ENCODE peak calls at places on chromosomes 1 and 21, in seven cellular contexts. T is tibial artery, V is heart left ventricle, P is heart right ventricle, C is left lung, M is right cardiac atrium, U is thoracic aorta. Q is an unnamed sample. For H3K4me1, the result is how much of the 10 kb centered on the place peaks cover.

GRCh38 chr1:75136921-75137641 is 2.9 kb downstream of the LHX8 start:
- DNase-seq in P (no peak), C (no peak), V (no peak), M (no peak), T (no peak), U (no peak), Q (no peak)

GRCh38 chr1:116538527-116538926 is 32.3 kb downstream of the CD58 start:
- DNase-seq in M (no peak), P (no peak), T (no peak), U (no peak), C (no peak), V (no peak), Q (peak)

GRCh38 chr1:178168535-178168934 is 74.6 kb downstream of the RASAL2 start:
- DNase-seq in M (no peak), U (no peak), P (no peak), C (no peak), T (no peak), V (no peak), Q (peak)

GRCh38 chr1:151009206-151009587 is 948 bp downstream of the PRUNE1 start:
- DNase-seq in T (no peak), P (no peak), C (no peak), V (no peak), M (no peak), U (no peak), Q (peak)

GRCh38 chr1:42150626-42151025 is 2.6 kb upstream of the GUCA2B start:
- DNase-seq in V (no peak), T (no peak), U (no peak), C (no peak), M (no peak), P (no peak), Q (no peak)

GRCh38 chr1:7105258-7105657 is 320.0 kb downstream of the CAMTA1 start:
- DNase-seq in C (no peak), M (no peak), T (no peak), U (no peak), V (no peak), P (no peak), Q (no peak)

GRCh38 chr1:86741947-86742572 is 37.7 kb downstream of the SH3GLB1 start:
- DNase-seq in V (no peak), M (no peak), P (no peak), T (no peak), U (no peak), C (no peak), Q (no peak)

GRCh38 chr1:223341111-223341510 is 22.9 kb downstream of the SUSD4 start:
- DNase-seq in U (no peak), M (peak), V (peak), C (no peak), P (peak), T (no peak), Q (peak)

GRCh38 chr1:237115035-237115434 is 73.1 kb downstream of the RYR2 start:
- DNase-seq in T (no peak), U (no peak), P (no peak), V (no peak), C (no peak), M (no peak), Q (no peak)

GRCh38 chr1:36136535-36136934 is 11.5 kb upstream of the COL8A2 start:
- DNase-seq in C (no peak), P (no peak), V (no peak), T (peak), U (peak), M (peak), Q (peak)

GRCh38 chr1:226405411-226405988 is 2.4 kb downstream of the PARP1 start:
- DNase-seq in U (no peak), C (no peak), P (no peak), T (no peak), M (no peak), V (no peak), Q (no peak)

GRCh38 chr1:54125671-54126070 is 27.1 kb downstream of the CDCP2 start:
- DNase-seq in V (peak), P (peak), M (no peak), C (no peak), T (no peak), U (no peak), Q (no peak)

GRCh38 chr21:44984428-44984791 is 44.6 kb downstream of the SLX9 start:
- DNase-seq in T (peak), V (no peak), P (peak), M (peak), C (peak), U (no peak), Q (no peak)

GRCh38 chr1:220786337-220787068 is at the start of gene MTARC1:
- DNase-seq in M (peak), U (no peak), P (peak), C (peak), V (peak), T (peak), Q (peak)

GRCh38 chr1:55314740-55315139 is 99.6 kb upstream of the USP24 start:
- DNase-seq in U (no peak), T (no peak), C (no peak), V (no peak), M (no peak), P (no peak), Q (no peak)

GRCh38 chr1:240575976-240576666 is 35.8 kb downstream of the GREM2 start:
- DNase-seq in V (no peak), P (no peak), T (no peak), M (no peak), C (no peak), U (no peak), Q (peak)

GRCh38 chr21:45076245-45076661 is 1.9 kb downstream of the ADARB1 start:
- DNase-seq in U (no peak), M (no peak), C (no peak), T (no peak), V (no peak), P (no peak), Q (no peak)

GRCh38 chr1:59705849-59706599 is 108.7 kb upstream of the HOOK1 start:
- DNase-seq in V (no peak), T (no peak), P (no peak), C (no peak), M (no peak), U (no peak), Q (peak)

DNA sequence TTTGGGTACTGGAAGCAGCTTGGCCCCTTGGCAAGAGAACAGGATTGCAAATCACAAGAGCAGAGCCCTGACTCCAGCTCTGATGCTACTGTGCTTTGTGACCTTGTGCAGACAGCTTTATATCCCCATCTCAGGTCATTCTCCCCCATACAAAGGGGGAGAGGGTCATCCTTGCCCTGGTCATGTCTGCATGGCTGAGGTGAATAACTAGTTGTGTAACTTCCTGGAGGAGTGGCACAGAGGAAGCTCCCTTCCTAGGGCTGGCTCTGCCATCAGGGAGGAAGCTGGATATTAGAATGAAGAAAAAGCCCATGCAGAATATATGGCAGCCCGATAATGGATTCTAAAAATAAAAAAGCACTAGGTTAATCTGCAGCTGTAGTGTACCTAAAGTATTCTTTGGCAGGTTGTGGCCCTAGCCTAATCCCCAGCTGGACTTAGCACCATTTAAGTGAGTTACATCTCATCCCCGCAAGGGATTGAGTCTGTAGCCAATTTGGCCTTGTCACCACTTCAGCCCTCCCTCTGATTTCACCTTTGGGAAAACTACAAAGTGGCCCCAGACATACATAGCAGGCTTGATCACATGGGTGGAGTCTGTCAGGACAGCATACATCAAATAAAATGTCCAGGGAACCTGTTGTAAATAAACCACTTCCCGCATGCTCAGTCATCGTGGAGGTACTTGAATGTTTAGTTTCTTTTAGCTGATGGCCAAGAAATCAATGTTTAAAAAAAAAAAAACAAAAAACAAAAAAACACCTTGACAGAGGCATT is 142.7 kb downstream of the DHRS3 start:
- DNase-seq in T (no peak), C (no peak), P (no peak), M (no peak), V (no peak), U (no peak), Q (no peak)
- H3K4me1 ChIP-seq in T (half or more), C (half or more), P (half or more), M (under half), V (under half), U (half or more), Q (under half)

DNA sequence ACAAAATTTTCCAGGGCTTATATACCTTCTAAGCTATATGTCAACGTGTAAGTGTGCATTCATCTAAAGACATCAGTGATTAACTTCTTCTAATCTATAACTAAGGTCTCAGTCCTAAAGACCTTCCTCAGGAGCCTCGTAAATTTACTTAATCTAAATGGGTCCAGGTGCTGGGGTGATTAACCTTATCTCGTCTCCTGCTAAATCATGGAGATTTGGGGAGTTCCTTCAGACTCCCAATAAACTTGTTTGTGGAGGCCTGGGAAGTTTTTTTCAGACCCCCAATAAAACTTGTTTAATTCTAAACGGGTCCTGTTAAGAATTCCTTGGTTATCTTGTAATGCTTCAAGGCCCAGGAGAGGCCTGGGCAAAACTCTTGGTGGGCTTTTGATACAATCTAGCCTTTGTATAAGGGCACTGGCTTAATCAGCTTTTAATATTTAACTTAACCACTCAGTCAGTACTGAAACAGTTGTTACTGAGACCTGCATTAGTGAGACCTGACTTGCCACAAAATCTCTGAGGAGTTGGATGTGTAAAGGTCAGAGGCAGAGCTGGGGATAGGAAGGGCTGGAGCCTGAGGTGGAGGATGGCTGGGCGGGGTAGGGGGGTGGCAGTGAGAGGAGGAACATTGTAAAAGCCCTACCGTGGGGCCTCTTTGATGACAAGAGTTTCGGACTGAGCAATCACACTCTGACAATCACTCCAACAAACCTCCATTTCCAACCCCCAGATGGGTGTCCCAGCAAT is 6.2 kb upstream of the HMGCS2 start:
- DNase-seq in V (no peak), C (no peak), P (no peak), U (no peak), M (no peak), T (no peak), Q (no peak)
- H3K4me1 ChIP-seq in V (under half), C (under half), P (under half), U (under half), M (under half), T (under half), Q (under half)

DNA sequence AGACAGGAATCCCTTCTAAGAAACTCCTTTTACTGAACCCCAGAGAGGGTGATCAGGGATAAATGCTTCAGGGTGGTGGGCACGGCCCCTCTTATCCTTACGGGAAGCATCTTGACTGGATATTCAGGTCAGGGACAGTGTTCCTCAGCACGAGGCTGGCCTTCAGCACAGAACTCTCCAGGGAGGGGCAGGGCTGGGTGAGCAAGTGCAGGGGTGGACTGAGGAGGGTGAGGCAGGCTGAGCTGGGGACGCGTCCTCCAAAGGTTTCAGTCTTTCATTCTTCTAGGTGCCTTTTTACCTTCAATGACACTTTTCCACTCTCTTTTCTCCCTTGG is 52.3 kb downstream of the RASSF5 start:
- DNase-seq in U (no peak), P (no peak), M (no peak), T (no peak), V (no peak), C (no peak), Q (no peak)
- H3K4me1 ChIP-seq in U (under half), P (half or more), M (under half), T (under half), V (under half), C (half or more), Q (under half)

DNA sequence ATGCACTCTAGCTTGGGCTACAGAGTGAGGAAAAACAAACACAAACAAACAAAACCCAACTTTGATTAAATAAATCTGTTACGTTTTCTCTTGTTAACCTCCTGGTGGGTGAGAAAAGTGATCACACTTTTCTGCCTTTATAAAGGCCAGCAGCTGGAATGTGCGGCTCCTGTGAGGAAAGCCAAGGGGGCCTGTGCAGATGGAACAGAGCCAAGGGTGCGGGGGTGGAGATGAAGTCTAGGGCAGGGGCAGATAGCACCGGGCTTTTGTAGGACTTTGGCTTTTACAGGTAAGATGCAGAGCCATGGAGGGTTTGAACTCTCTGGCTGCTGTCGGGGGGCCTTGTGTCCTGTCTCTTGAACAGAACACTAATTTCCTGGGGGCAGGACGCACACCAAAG is 40.7 kb upstream of the GPR37L1 start:
- DNase-seq in M (no peak), U (no peak), C (no peak), P (no peak), T (no peak), V (no peak), Q (no peak)
- H3K4me1 ChIP-seq in M (under half), U (under half), C (under half), P (under half), T (under half), V (under half), Q (under half)

DNA sequence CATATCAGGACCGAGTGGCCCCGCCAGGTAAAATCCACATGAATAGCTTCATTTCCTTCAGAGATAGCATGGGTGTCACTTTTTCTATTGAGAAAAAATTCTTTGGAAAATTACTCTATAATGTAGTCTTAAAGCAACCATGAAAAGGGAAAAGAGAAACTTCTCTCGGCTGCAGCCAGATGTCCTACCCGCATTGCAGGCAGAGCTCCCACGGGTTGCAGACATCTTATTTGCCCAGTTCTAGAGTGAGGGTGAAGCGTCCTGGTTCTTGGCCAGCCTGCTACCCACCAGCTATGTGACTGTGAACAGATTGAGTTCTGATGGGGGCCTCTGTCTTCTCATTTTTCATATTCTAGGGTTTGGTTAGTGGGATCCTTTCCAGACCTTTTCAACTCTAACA is 5.0 kb downstream of the ATP1B1 start:
- DNase-seq in C (no peak), U (no peak), V (no peak), T (no peak), P (no peak), M (no peak), Q (no peak)
- H3K4me1 ChIP-seq in C (half or more), U (under half), V (under half), T (under half), P (under half), M (under half), Q (under half)

GRCh38 chr1:27487927-27488522 is 1.9 kb downstream of the WASF2 start:
- DNase-seq in U (no peak), C (no peak), M (no peak), T (no peak), P (no peak), V (no peak), Q (peak)

GRCh38 chr1:27488523-27489138 is 1.3 kb downstream of the WASF2 start:
- DNase-seq in V (no peak), U (no peak), T (peak), M (no peak), P (no peak), C (no peak), Q (peak)

GRCh38 chr1:27485363-27485762 is 4.6 kb downstream of the WASF2 start:
- DNase-seq in U (no peak), M (no peak), T (no peak), C (no peak), V (no peak), P (no peak), Q (no peak)

GRCh38 chr1:27481994-27482620 is 7.9 kb downstream of the WASF2 start:
- DNase-seq in U (no peak), M (no peak), T (no peak), P (no peak), C (no peak), V (no peak), Q (no peak)

GRCh38 chr1:27483659-27484058 is 6.3 kb downstream of the WASF2 start:
- DNase-seq in P (no peak), T (no peak), C (no peak), V (no peak), U (no peak), M (no peak), Q (no peak)
- H3K4me1 ChIP-seq in P (under half), T (under half), C (half or more), V (under half), U (under half), M (under half), Q (under half)

GRCh38 chr21:41648591-41649031 is 118.2 kb downstream of the RIPK4 start:
- DNase-seq in T (no peak), M (no peak), P (no peak), C (no peak), U (no peak), V (no peak), Q (peak)
- H3K4me1 ChIP-seq in T (under half), M (under half), P (under half), C (under half), U (under half), V (under half), Q (under half)

DNA sequence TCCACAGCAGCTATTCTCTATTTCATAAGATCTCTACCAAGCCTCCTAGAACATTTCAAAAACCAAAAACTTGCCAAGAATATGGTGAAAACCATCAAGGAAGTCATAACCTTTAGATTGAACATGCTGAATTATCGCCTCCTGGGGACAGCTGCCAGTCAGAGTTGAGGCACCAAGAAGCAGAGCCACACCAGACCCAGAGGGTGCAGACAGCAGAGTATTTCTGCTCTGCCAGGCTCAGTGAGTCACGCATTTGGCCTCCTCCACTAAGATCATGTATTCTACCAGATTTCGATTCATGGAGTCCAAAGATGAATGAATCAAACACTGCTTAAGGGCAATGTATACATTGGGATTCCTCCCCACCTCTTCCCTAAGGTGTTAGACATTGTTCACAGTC is 2.1 kb downstream of the F3 start:
- DNase-seq in T (peak), M (no peak), V (no peak), P (no peak), C (peak), U (no peak), Q (peak)
- H3K4me1 ChIP-seq in T (under half), M (under half), V (under half), P (under half), C (under half), U (under half), Q (under half)

DNA sequence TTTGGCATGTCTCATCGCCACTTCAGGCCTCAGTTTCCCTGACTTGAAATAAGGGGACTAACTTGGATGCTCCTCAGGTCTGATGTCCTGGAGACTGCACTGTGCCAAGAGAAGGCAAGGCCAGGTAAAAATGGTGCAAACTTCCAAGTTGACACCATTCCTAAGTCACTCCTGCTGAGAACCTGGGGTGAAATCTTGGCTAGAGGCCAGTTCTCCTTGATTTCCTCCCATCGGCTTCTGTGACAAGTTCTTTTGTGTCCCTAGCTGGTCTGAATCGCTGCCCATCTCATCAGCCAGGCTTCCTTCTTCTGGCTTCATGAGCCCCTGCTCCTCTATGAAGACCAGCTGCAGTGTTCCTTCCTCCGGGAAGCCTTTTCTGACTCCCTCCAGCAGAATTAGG is 48.6 kb upstream of the ID3 start:
- DNase-seq in V (no peak), C (no peak), M (no peak), P (no peak), T (no peak), U (no peak), Q (no peak)
- H3K4me1 ChIP-seq in V (under half), C (under half), M (under half), P (under half), T (under half), U (under half), Q (under half)

GRCh38 chr21:18251065-18251464 is 6.4 kb downstream of the CHODL start:
- DNase-seq in V (no peak), U (no peak), M (no peak), C (no peak), T (no peak), P (no peak), Q (no peak)
- H3K4me1 ChIP-seq in V (under half), U (under half), M (under half), C (under half), T (under half), P (under half), Q (under half)